ENCODE peak calls at places on chromosomes 7 and 10, in eight cellular contexts. H, Y, R, C, M, I, T and P are unnamed samples.

GRCh38 chr7:22137026-22137425 is 191.3 kb upstream of the CDCA7L start:
- DNase-seq in I (no peak), H (no peak), M (no peak), C (no peak), T (no peak), Y (no peak), R (no peak), P (peak)

GRCh38 chr7:94307399-94308048 is 87.2 kb upstream of the COL1A2 start:
- DNase-seq in Y (no peak), I (no peak), T (no peak), H (no peak), M (no peak), R (no peak), C (no peak), P (no peak)

GRCh38 chr10:108629843-108630242 is 1293.5 kb downstream of the XPNPEP1 start:
- DNase-seq in R (peak), H (peak), I (no peak), Y (no peak), T (no peak), M (no peak), C (no peak), P (peak)

GRCh38 chr7:16027396-16027795 is 340.9 kb upstream of the MEOX2 start:
- DNase-seq in C (no peak), H (peak), T (no peak), M (no peak), I (no peak), Y (no peak), R (no peak), P (peak)

GRCh38 chr10:110410329-110411046 is 87.2 kb upstream of the DUSP5 start:
- DNase-seq in R (peak), Y (peak), T (no peak), M (peak), I (no peak), C (no peak), H (peak), P (peak)

GRCh38 chr10:13563481-13564445 is 23.0 kb upstream of the PRPF18 start:
- DNase-seq in R (no peak), T (no peak), H (no peak), M (no peak), I (no peak), C (no peak), Y (no peak), P (no peak)

GRCh38 chr7:129376076-129376777 is 58.0 kb upstream of the STRIP2 start:
- DNase-seq in T (no peak), I (no peak), C (peak), H (peak), M (peak), R (no peak), Y (no peak), P (peak)

GRCh38 chr10:34392641-34393170 is 422.4 kb downstream of the PARD3 start:
- DNase-seq in C (no peak), M (no peak), R (no peak), H (no peak), Y (no peak), I (no peak), T (no peak), P (no peak)

GRCh38 chr10:77529050-77529576 is 108.5 kb downstream of the KCNMA1 start:
- DNase-seq in I (no peak), H (no peak), C (peak), M (no peak), R (no peak), T (no peak), Y (no peak), P (no peak)

GRCh38 chr7:127588697-127589482 is 679 bp downstream of the ARF5 start:
- DNase-seq in Y (peak), R (no peak), M (peak), H (peak), I (peak), T (peak), C (peak), P (peak)

GRCh38 chr10:4767033-4767814 is 58.8 kb upstream of the AKR1E2 start:
- DNase-seq in Y (peak), C (no peak), R (no peak), T (peak), H (peak), M (no peak), I (no peak), P (peak)

GRCh38 chr10:8233049-8233448 is 178.6 kb downstream of the GATA3 start:
- DNase-seq in C (no peak), M (no peak), I (no peak), T (no peak), H (no peak), Y (no peak), R (no peak), P (no peak)

GRCh38 chr7:144957998-144958397 is 122.1 kb upstream of the TPK1 start:
- DNase-seq in T (no peak), R (no peak), H (no peak), I (no peak), C (no peak), Y (no peak), M (no peak), P (no peak)

GRCh38 chr7:102125127-102125561 is 161.5 kb upstream of the SH2B2 start:
- DNase-seq in Y (peak), H (peak), M (peak), T (peak), R (peak), I (no peak), C (peak), P (peak)

GRCh38 chr10:31318382-31318853 is 598 bp upstream of the ZEB1 start:
- DNase-seq in R (peak), Y (no peak), M (no peak), C (peak), I (peak), T (peak), H (peak), P (peak)

GRCh38 chr10:69955897-69956832 is 96.5 kb upstream of the MACROH2A2 start:
- DNase-seq in T (no peak), R (no peak), I (no peak), C (no peak), H (no peak), M (no peak), Y (no peak), P (no peak)

GRCh38 chr10:3091346-3091787 is 24.0 kb downstream of the PFKP start:
- DNase-seq in R (peak), H (peak), I (no peak), C (no peak), Y (no peak), T (no peak), M (no peak), P (peak)

GRCh38 chr7:77910124-77910523 is 111.6 kb downstream of the PHTF2 start:
- DNase-seq in T (no peak), Y (no peak), R (no peak), I (no peak), M (no peak), C (no peak), H (peak), P (peak)

GRCh38 chr10:120421250-120421649 is 35.8 kb upstream of the PLPP4 start:
- DNase-seq in Y (no peak), M (no peak), T (no peak), C (no peak), R (no peak), I (no peak), H (no peak), P (no peak)

GRCh38 chr7:142774826-142775225 is 4.1 kb downstream of the PRSS2 start:
- DNase-seq in M (no peak), I (no peak), R (no peak), C (no peak), H (no peak), T (no peak), Y (no peak), P (no peak)

GRCh38 chr7:114539575-114539974 is 125.0 kb downstream of the FOXP2 start:
- DNase-seq in M (peak), R (no peak), I (no peak), C (no peak), T (no peak), Y (peak), H (peak), P (peak)

GRCh38 chr7:125127304-125127703 is 197.7 kb upstream of the POT1 start:
- DNase-seq in T (no peak), Y (no peak), M (no peak), H (no peak), R (no peak), C (no peak), I (no peak), P (no peak)

GRCh38 chr10:100656479-100656878 is 88.9 kb upstream of the PAX2 start:
- DNase-seq in R (no peak), T (no peak), H (peak), C (peak), I (no peak), Y (no peak), M (no peak), P (peak)

DNA sequence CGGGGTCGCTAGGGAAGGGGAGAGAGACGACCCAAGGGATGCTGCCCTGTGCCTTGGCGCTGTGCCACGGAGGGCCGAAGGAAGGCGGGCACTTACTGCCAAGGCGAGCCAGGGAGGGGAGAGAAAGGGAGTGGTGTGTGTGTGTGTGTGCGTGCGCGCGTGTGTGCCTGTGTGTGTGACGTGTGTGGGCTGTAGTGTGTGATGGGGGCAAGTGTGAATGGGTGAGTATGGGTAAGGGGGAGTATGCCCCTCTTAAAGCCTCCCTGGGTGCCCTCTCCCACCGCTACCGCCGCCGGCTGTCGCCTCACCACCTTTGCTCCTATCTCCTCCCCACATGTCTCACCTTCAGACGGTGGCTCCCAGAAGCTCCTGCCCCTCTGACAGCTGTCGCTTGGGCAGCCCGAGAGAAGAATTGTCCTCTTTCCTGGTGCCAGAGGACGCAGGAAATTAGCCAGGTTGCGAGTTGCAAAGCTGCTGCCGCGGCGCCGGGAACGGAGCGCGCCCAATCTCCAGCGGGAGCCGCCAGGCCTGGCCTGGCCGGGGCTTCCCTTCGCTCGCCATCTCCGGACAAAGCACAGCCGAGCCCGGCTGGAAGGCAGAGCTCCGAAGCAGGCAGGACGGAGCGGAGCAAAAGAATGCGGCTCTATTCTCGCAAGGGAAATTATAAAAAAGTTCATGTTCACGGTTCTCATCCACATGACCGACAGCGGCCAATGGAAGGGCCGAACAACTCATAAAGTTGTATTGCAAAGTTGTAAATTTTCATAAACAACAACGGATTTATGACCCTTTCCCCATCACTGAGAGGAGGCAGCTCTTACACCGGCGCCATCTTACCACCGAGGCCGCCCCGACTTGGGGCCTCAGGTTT is at the start of gene HOXA3:
- DNase-seq in H (no peak), T (peak), C (peak), M (peak), R (peak), I (no peak), Y (no peak), P (no peak)
- H3K4me3 ChIP-seq in H (no peak), T (peak), C (no peak), M (peak), R (peak), I (peak), Y (peak), P (no peak)

DNA sequence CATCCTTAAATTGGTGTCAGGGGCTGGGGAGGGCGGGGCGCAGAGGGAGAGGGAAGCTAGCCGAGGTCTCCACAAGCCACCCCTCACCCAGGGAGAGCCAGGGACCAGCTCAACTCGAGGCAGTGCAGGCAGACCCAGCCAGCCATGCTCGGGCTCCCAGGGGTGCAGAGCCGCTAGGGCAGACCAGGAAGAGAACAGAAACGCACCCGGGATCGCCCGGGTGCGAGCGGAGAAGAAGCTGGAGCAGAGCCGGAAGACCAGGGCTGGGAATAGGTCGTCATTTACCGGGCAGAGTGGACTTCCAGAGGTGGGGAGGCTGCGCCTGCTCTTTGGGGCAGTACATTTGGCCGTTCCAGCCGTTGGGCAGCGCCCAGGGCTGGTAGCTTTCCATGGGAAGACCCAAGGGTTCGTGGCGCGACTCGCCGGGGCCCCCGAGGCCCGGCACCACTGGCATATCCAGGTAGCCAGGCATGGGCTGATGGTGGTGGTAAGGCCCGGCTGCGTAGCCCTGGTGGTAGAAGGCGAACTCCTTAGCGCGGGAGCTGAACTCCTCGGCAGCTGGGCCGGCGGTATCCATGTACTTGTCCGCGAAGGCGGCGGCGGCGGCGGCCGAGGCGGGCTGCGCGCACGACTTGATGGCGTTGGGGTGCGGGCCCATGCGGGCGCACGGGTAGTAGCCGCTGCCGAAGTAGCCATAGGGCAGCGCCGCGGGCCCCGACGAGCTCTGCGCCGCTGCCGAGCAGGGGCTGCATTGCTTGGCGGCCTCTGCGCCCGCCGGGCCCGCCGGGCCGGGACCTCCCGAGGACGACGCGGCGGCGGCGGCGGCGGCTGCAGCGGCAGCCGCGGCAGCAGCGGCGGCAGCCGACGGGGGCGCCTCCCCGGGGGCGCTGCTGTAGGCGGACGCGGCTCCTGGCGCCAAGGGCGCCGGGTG is 755 bp downstream of the HOXA13 start:
- DNase-seq in M (no peak), T (no peak), H (peak), Y (no peak), C (peak), R (no peak), I (no peak), P (peak)
- H3K4me3 ChIP-seq in M (peak), T (peak), H (no peak), Y (peak), C (no peak), R (peak), I (peak), P (no peak)

GRCh38 chr7:117790251-117790650 is 83.0 kb downstream of the CTTNBP2 start:
- DNase-seq in C (no peak), Y (no peak), I (no peak), H (no peak), M (no peak), T (no peak), R (no peak), P (no peak)
- H3K4me3 ChIP-seq in C (no peak), Y (no peak), I (no peak), H (no peak), M (no peak), T (no peak), R (no peak), P (no peak)

GRCh38 chr10:35420827-35421552 is 84.7 kb downstream of the CCNY start:
- DNase-seq in Y (no peak), C (no peak), M (no peak), H (no peak), R (no peak), T (no peak), I (no peak), P (no peak)
- H3K4me3 ChIP-seq in Y (no peak), C (no peak), M (no peak), H (no peak), R (no peak), T (no peak), I (no peak), P (no peak)